ENCODE peak calls at places on chromosomes 1 and 21, in ten cellular contexts. I, X, V, P, L, H, B, C, S and R are unnamed samples.
A peak's percentile ranks its signal among the peaks of the same experiment; 100 is the strongest.

GRCh38 chr21:45259206-45259795 is 28.4 kb downstream of the POFUT2 start:
- DNase-seq in I (no peak), X (no peak), V (no peak), P (no peak), L (peak; percentile 9), H (no peak), B (no peak), C (no peak), S (no peak), R (no peak)

GRCh38 chr1:178630418-178630817 is 94.6 kb upstream of the RALGPS2 start:
- DNase-seq in I (no peak), X (no peak), V (no peak), P (no peak), L (no peak), H (no peak), B (no peak), C (no peak), S (no peak), R (no peak)

GRCh38 chr1:182229907-182230522 is 161.6 kb downstream of the GLUL start:
- DNase-seq in I (no peak), X (no peak), V (no peak), P (no peak), L (no peak), H (no peak), B (no peak), C (no peak), S (no peak), R (peak; percentile 97)

GRCh38 chr1:46996659-46997281 is 26.7 kb upstream of the CYP4X1 start:
- DNase-seq in I (no peak), X (no peak), V (no peak), P (no peak), L (no peak), H (no peak), B (no peak), C (no peak), S (no peak), R (no peak)

GRCh38 chr1:207988326-207989005 is 77.5 kb upstream of the CD34 start:
- DNase-seq in I (no peak), X (no peak), V (no peak), P (no peak), L (no peak), H (no peak), B (no peak), C (no peak), S (no peak), R (no peak)

GRCh38 chr1:53289050-53289429 is 38.8 kb downstream of the LRP8 start:
- DNase-seq in I (no peak), X (no peak), V (no peak), P (no peak), L (no peak), H (no peak), B (no peak), C (no peak), S (no peak), R (no peak)

GRCh38 chr21:31750843-31751242 is 18.9 kb upstream of the SCAF4 start:
- DNase-seq in I (no peak), X (no peak), V (no peak), P (no peak), L (no peak), H (no peak), B (no peak), C (no peak), S (no peak), R (no peak)

GRCh38 chr1:198929111-198929604 is 290.3 kb downstream of the PTPRC start:
- DNase-seq in I (no peak), X (no peak), V (no peak), P (no peak), L (no peak), H (no peak), B (no peak), C (no peak), S (no peak), R (no peak)

GRCh38 chr21:21664871-21665270 is 666.7 kb downstream of the NCAM2 start:
- DNase-seq in I (no peak), X (no peak), V (no peak), P (no peak), L (no peak), H (no peak), B (no peak), C (no peak), S (no peak), R (no peak)

GRCh38 chr1:2451744-2452582 is 24.1 kb upstream of the PLCH2 start:
- DNase-seq in I (no peak), X (no peak), V (no peak), P (no peak), L (no peak), H (no peak), B (peak; percentile 71), C (no peak), S (no peak), R (no peak)

GRCh38 chr1:234779160-234779538 is 169.2 kb upstream of the IRF2BP2 start:
- DNase-seq in I (no peak), X (no peak), V (no peak), P (no peak), L (peak; percentile 45), H (no peak), B (no peak), C (peak; percentile 27), S (no peak), R (no peak)

GRCh38 chr1:76854255-76854654 is 13.0 kb upstream of the ST6GALNAC5 start:
- DNase-seq in I (no peak), X (no peak), V (no peak), P (no peak), L (no peak), H (no peak), B (no peak), C (no peak), S (no peak), R (no peak)

GRCh38 chr1:204695692-204696091 is 10.2 kb upstream of the LRRN2 start:
- DNase-seq in I (no peak), X (no peak), V (no peak), P (no peak), L (no peak), H (no peak), B (no peak), C (no peak), S (no peak), R (no peak)

GRCh38 chr1:245155186-245156040 is 628 bp downstream of the KIF26B start:
- DNase-seq in I (no peak), X (no peak), V (peak; percentile 30), P (peak; percentile 13), L (no peak), H (no peak), B (peak; percentile 41), C (peak; percentile 13), S (peak; percentile 48), R (no peak)

GRCh38 chr1:9481048-9481447 is 58.2 kb upstream of the SLC25A33 start:
- DNase-seq in I (no peak), X (no peak), V (no peak), P (no peak), L (no peak), H (no peak), B (no peak), C (no peak), S (no peak), R (peak; percentile 10)

GRCh38 chr1:204453141-204453772 is 41.3 kb downstream of the PIK3C2B start:
- DNase-seq in I (no peak), X (peak; percentile 24), V (peak; percentile 66), P (peak; percentile 93), L (peak; percentile 1), H (no peak), B (peak; percentile 65), C (no peak), S (peak; percentile 85), R (no peak)

GRCh38 chr1:26574690-26575349 is 45.3 kb downstream of the RPS6KA1 start:
- DNase-seq in I (no peak), X (no peak), V (no peak), P (no peak), L (peak; percentile 62), H (no peak), B (no peak), C (no peak), S (no peak), R (no peak)

GRCh38 chr1:223183268-223183862 is 40.3 kb upstream of the TLR5 start:
- DNase-seq in I (no peak), X (no peak), V (no peak), P (no peak), L (no peak), H (no peak), B (no peak), C (no peak), S (no peak), R (no peak)

GRCh38 chr1:155175927-155176371 is 2.3 kb downstream of the TRIM46 start:
- DNase-seq in I (peak; percentile 57), X (no peak), V (no peak), P (no peak), L (no peak), H (peak; percentile 75), B (no peak), C (no peak), S (peak; percentile 17), R (peak; percentile 67)

GRCh38 chr1:66283583-66284041 is 250.3 kb upstream of the SGIP1 start:
- DNase-seq in I (no peak), X (no peak), V (no peak), P (peak; percentile 42), L (no peak), H (no peak), B (no peak), C (no peak), S (peak; percentile 31), R (no peak)

GRCh38 chr1:89081005-89081404 is 16.0 kb upstream of the GBP1 start:
- DNase-seq in I (no peak), X (no peak), V (no peak), P (peak; percentile 7), L (no peak), H (no peak), B (peak; percentile 77), C (no peak), S (no peak), R (no peak)

GRCh38 chr1:167431909-167432650 is 86.2 kb downstream of the CD247 start:
- DNase-seq in I (no peak), X (no peak), V (no peak), P (no peak), L (no peak), H (no peak), B (no peak), C (no peak), S (no peak), R (no peak)

GRCh38 chr1:92695104-92695503 is 89.8 kb downstream of the EVI5 start:
- DNase-seq in I (no peak), X (no peak), V (no peak), P (no peak), L (no peak), H (no peak), B (no peak), C (no peak), S (no peak), R (no peak)

GRCh38 chr1:24142546-24143431 is at the start of gene IL22RA1:
- DNase-seq in I (no peak), X (no peak), V (no peak), P (no peak), L (peak; percentile 58), H (peak; percentile 25), B (no peak), C (no peak), S (no peak), R (no peak)

GRCh38 chr1:182662121-182662890 is 22.1 kb downstream of the RGS8 start:
- DNase-seq in I (no peak), X (no peak), V (no peak), P (no peak), L (no peak), H (no peak), B (no peak), C (no peak), S (no peak), R (peak; percentile 24)

GRCh38 chr21:44517175-44517899 is 22.7 kb downstream of the KRTAP10-1 start:
- DNase-seq in I (peak; percentile 38), X (no peak), V (no peak), P (no peak), L (peak; percentile 42), H (peak; percentile 100), B (peak; percentile 28), C (peak; percentile 87), S (no peak), R (no peak)

GRCh38 chr1:161088587-161089110 is 709 bp downstream of the NECTIN4 start:
- DNase-seq in I (no peak), X (no peak), V (no peak), P (no peak), L (no peak), H (no peak), B (peak; percentile 18), C (no peak), S (no peak), R (no peak)

GRCh38 chr1:93692983-93693591 is 11.4 kb upstream of the BCAR3 start:
- DNase-seq in I (no peak), X (no peak), V (peak; percentile 27), P (peak; percentile 38), L (no peak), H (peak; percentile 17), B (peak; percentile 86), C (no peak), S (peak; percentile 65), R (no peak)